ENCODE peak calls at places on chromosomes 1 and 21, in five cellular contexts. One of them, this sample, is unnamed.

GRCh38 chr21:18443686-18444085 is 40.1 kb upstream of the TMPRSS15 start:
- DNase-seq in activated CD8-positive, alpha-beta memory T cell treated with anti-CD3 and anti-CD28 coated beads for 4 hours: no peak
- DNase-seq in lower leg skin: no peak
- DNase-seq in GF-D8: no peak
- DNase-seq in GM10248: no peak
- DNase-seq in this sample: no peak

GRCh38 chr1:210236840-210237409 is 4.3 kb downstream of the SERTAD4 start:
- DNase-seq in activated CD8-positive, alpha-beta memory T cell treated with anti-CD3 and anti-CD28 coated beads for 4 hours: no peak
- DNase-seq in lower leg skin: peak; percentile 88
- DNase-seq in GF-D8: no peak
- DNase-seq in GM10248: no peak
- DNase-seq in this sample: no peak

GRCh38 chr1:6991271-6991670 is 206.0 kb downstream of the CAMTA1 start:
- DNase-seq in activated CD8-positive, alpha-beta memory T cell treated with anti-CD3 and anti-CD28 coated beads for 4 hours: no peak
- DNase-seq in lower leg skin: no peak
- DNase-seq in GF-D8: no peak
- DNase-seq in GM10248: no peak
- DNase-seq in this sample: peak; percentile 72

GRCh38 chr1:210647406-210648333 is 319.0 kb downstream of the HHAT start:
- DNase-seq in activated CD8-positive, alpha-beta memory T cell treated with anti-CD3 and anti-CD28 coated beads for 4 hours: no peak
- DNase-seq in lower leg skin: no peak
- DNase-seq in GF-D8: no peak
- DNase-seq in GM10248: no peak
- DNase-seq in this sample: peak; percentile 25

GRCh38 chr1:30615076-30615795 is 108.1 kb downstream of the MATN1 start:
- DNase-seq in activated CD8-positive, alpha-beta memory T cell treated with anti-CD3 and anti-CD28 coated beads for 4 hours: no peak
- DNase-seq in lower leg skin: peak; percentile 39
- DNase-seq in GF-D8: no peak
- DNase-seq in GM10248: no peak
- DNase-seq in this sample: no peak

GRCh38 chr1:223759273-223759672 is 46.9 kb downstream of the CAPN2 start:
- DNase-seq in activated CD8-positive, alpha-beta memory T cell treated with anti-CD3 and anti-CD28 coated beads for 4 hours: no peak
- DNase-seq in lower leg skin: no peak
- DNase-seq in GF-D8: no peak
- DNase-seq in GM10248: no peak
- DNase-seq in this sample: no peak

GRCh38 chr1:246602194-246602593 is 35.9 kb downstream of the CNST start:
- DNase-seq in activated CD8-positive, alpha-beta memory T cell treated with anti-CD3 and anti-CD28 coated beads for 4 hours: peak; percentile 3
- DNase-seq in lower leg skin: no peak
- DNase-seq in GF-D8: no peak
- DNase-seq in GM10248: no peak
- DNase-seq in this sample: no peak

GRCh38 chr21:45839274-45839673 is 142.3 kb upstream of the COL6A1 start:
- DNase-seq in activated CD8-positive, alpha-beta memory T cell treated with anti-CD3 and anti-CD28 coated beads for 4 hours: no peak
- DNase-seq in lower leg skin: no peak
- DNase-seq in GF-D8: no peak
- DNase-seq in GM10248: no peak
- DNase-seq in this sample: no peak

GRCh38 chr1:204080163-204080903 is 7.4 kb downstream of the SOX13 start:
- DNase-seq in activated CD8-positive, alpha-beta memory T cell treated with anti-CD3 and anti-CD28 coated beads for 4 hours: no peak
- DNase-seq in lower leg skin: peak; percentile 92
- DNase-seq in GF-D8: no peak
- DNase-seq in GM10248: no peak
- DNase-seq in this sample: peak; percentile 87

GRCh38 chr1:32886012-32886827 is at the start of gene HPCA:
- DNase-seq in activated CD8-positive, alpha-beta memory T cell treated with anti-CD3 and anti-CD28 coated beads for 4 hours: no peak
- DNase-seq in lower leg skin: no peak
- DNase-seq in GF-D8: no peak
- DNase-seq in GM10248: peak; percentile 70
- DNase-seq in this sample: no peak

GRCh38 chr1:28955930-28956552 is 41.7 kb downstream of the EPB41 start:
- DNase-seq in activated CD8-positive, alpha-beta memory T cell treated with anti-CD3 and anti-CD28 coated beads for 4 hours: no peak
- DNase-seq in lower leg skin: no peak
- DNase-seq in GF-D8: no peak
- DNase-seq in GM10248: no peak
- DNase-seq in this sample: no peak

GRCh38 chr1:10737651-10738050 is 58.8 kb downstream of the CASZ1 start:
- DNase-seq in activated CD8-positive, alpha-beta memory T cell treated with anti-CD3 and anti-CD28 coated beads for 4 hours: no peak
- DNase-seq in lower leg skin: no peak
- DNase-seq in GF-D8: no peak
- DNase-seq in GM10248: no peak
- DNase-seq in this sample: no peak

GRCh38 chr1:89605692-89606091 is 27.2 kb upstream of the LRRC8C start:
- DNase-seq in activated CD8-positive, alpha-beta memory T cell treated with anti-CD3 and anti-CD28 coated beads for 4 hours: no peak
- DNase-seq in lower leg skin: no peak
- DNase-seq in GF-D8: no peak
- DNase-seq in GM10248: no peak
- DNase-seq in this sample: peak; percentile 80

GRCh38 chr21:36129219-36129618 is 5.7 kb upstream of the CBR3 start:
- DNase-seq in activated CD8-positive, alpha-beta memory T cell treated with anti-CD3 and anti-CD28 coated beads for 4 hours: no peak
- DNase-seq in lower leg skin: peak; percentile 23
- DNase-seq in GF-D8: no peak
- DNase-seq in GM10248: no peak
- DNase-seq in this sample: no peak

GRCh38 chr1:59062743-59063142 is 234.2 kb upstream of the FGGY start:
- DNase-seq in activated CD8-positive, alpha-beta memory T cell treated with anti-CD3 and anti-CD28 coated beads for 4 hours: no peak
- DNase-seq in lower leg skin: no peak
- DNase-seq in GF-D8: no peak
- DNase-seq in GM10248: no peak
- DNase-seq in this sample: no peak

GRCh38 chr1:152458384-152459185 is 44.5 kb upstream of the CRNN start:
- DNase-seq in activated CD8-positive, alpha-beta memory T cell treated with anti-CD3 and anti-CD28 coated beads for 4 hours: peak; percentile 63
- DNase-seq in lower leg skin: peak; percentile 94
- DNase-seq in GF-D8: peak; percentile 7
- DNase-seq in GM10248: peak; percentile 62
- DNase-seq in this sample: no peak

GRCh38 chr1:30778156-30778978 is 20.8 kb upstream of the LAPTM5 start:
- DNase-seq in activated CD8-positive, alpha-beta memory T cell treated with anti-CD3 and anti-CD28 coated beads for 4 hours: no peak
- DNase-seq in lower leg skin: no peak
- DNase-seq in GF-D8: no peak
- DNase-seq in GM10248: no peak
- DNase-seq in this sample: peak; percentile 60

This sample was measured in kidney epithelial cell.